ENCODE peak calls at places on chromosomes 6 and 20, in six cellular contexts. One of them, this sample, is unnamed.
A peak's percentile ranks its signal among the peaks of the same experiment; 100 is the strongest.

GRCh38 chr20:41047975-41048305 is 19.3 kb downstream of the TOP1 start:
- DNase-seq in brain microvascular endothelial cell: no peak
- DNase-seq in neural progenitor cell: no peak
- DNase-seq in fibroblast of lung: peak; percentile 51
- DNase-seq in Panc1: no peak
- DNase-seq in foreskin fibroblast: no peak
- DNase-seq in this sample: peak; percentile 39

GRCh38 chr6:169913096-169913615 is 161.7 kb downstream of the ERMARD start:
- DNase-seq in foreskin fibroblast: no peak
- DNase-seq in fibroblast of lung: no peak
- DNase-seq in neural progenitor cell: no peak
- DNase-seq in Panc1: no peak
- DNase-seq in brain microvascular endothelial cell: no peak
- DNase-seq in this sample: no peak

GRCh38 chr6:105898286-105898685 is 187.8 kb upstream of the PRDM1 start:
- DNase-seq in brain microvascular endothelial cell: peak; percentile 16
- DNase-seq in fibroblast of lung: peak; percentile 60
- DNase-seq in neural progenitor cell: no peak
- DNase-seq in foreskin fibroblast: peak; percentile 77
- DNase-seq in Panc1: no peak
- DNase-seq in this sample: peak; percentile 22

GRCh38 chr6:42136508-42137191 is 5.8 kb downstream of the C6orf132 start:
- DNase-seq in fibroblast of lung: peak; percentile 41
- DNase-seq in foreskin fibroblast: peak; percentile 82
- DNase-seq in brain microvascular endothelial cell: peak; percentile 76
- DNase-seq in neural progenitor cell: peak; percentile 90
- DNase-seq in Panc1: no peak
- DNase-seq in this sample: peak; percentile 53

GRCh38 chr6:21634582-21634981 is 41.0 kb downstream of the SOX4 start:
- DNase-seq in Panc1: peak; percentile 84
- DNase-seq in fibroblast of lung: peak; percentile 92
- DNase-seq in brain microvascular endothelial cell: peak; percentile 96
- DNase-seq in neural progenitor cell: no peak
- DNase-seq in foreskin fibroblast: peak; percentile 90
- DNase-seq in this sample: peak; percentile 90

GRCh38 chr6:87291879-87292278 is 30.5 kb upstream of the SMIM8 start:
- DNase-seq in foreskin fibroblast: no peak
- DNase-seq in neural progenitor cell: no peak
- DNase-seq in brain microvascular endothelial cell: no peak
- DNase-seq in Panc1: no peak
- DNase-seq in fibroblast of lung: no peak
- DNase-seq in this sample: peak; percentile 29

GRCh38 chr6:63351995-63352586 is 32.3 kb upstream of the LGSN start:
- DNase-seq in fibroblast of lung: peak; percentile 80
- DNase-seq in neural progenitor cell: no peak
- DNase-seq in brain microvascular endothelial cell: no peak
- DNase-seq in Panc1: peak; percentile 41
- DNase-seq in foreskin fibroblast: peak; percentile 66
- DNase-seq in this sample: peak; percentile 60

GRCh38 chr6:40308533-40309306 is 278.4 kb downstream of the LRFN2 start:
- DNase-seq in brain microvascular endothelial cell: peak; percentile 43
- DNase-seq in neural progenitor cell: peak; percentile 89
- DNase-seq in foreskin fibroblast: peak; percentile 24
- DNase-seq in fibroblast of lung: peak; percentile 36
- DNase-seq in Panc1: peak; percentile 41
- DNase-seq in this sample: peak; percentile 51

GRCh38 chr6:149482542-149483261 is 2.1 kb downstream of the ZC3H12D start:
- DNase-seq in Panc1: no peak
- DNase-seq in brain microvascular endothelial cell: no peak
- DNase-seq in foreskin fibroblast: no peak
- DNase-seq in neural progenitor cell: no peak
- DNase-seq in fibroblast of lung: no peak
- DNase-seq in this sample: no peak

GRCh38 chr6:154356690-154357089 is at the start of gene IPCEF1:
- DNase-seq in Panc1: no peak
- DNase-seq in fibroblast of lung: no peak
- DNase-seq in foreskin fibroblast: no peak
- DNase-seq in brain microvascular endothelial cell: no peak
- DNase-seq in neural progenitor cell: no peak
- DNase-seq in this sample: no peak

GRCh38 chr20:4835244-4836177 is 113.8 kb downstream of the PRND start:
- DNase-seq in foreskin fibroblast: peak; percentile 57
- DNase-seq in brain microvascular endothelial cell: no peak
- DNase-seq in neural progenitor cell: no peak
- DNase-seq in fibroblast of lung: peak; percentile 58
- DNase-seq in Panc1: no peak
- DNase-seq in this sample: no peak

GRCh38 chr20:51661609-51662178 is 106.5 kb downstream of the ATP9A start:
- DNase-seq in Panc1: no peak
- DNase-seq in neural progenitor cell: no peak
- DNase-seq in brain microvascular endothelial cell: no peak
- DNase-seq in fibroblast of lung: peak; percentile 28
- DNase-seq in foreskin fibroblast: peak; percentile 75
- DNase-seq in this sample: peak; percentile 41

GRCh38 chr6:140773276-140773675 is 1359.4 kb upstream of the GJE1 start:
- DNase-seq in foreskin fibroblast: peak; percentile 26
- DNase-seq in Panc1: no peak
- DNase-seq in neural progenitor cell: no peak
- DNase-seq in brain microvascular endothelial cell: peak; percentile 19
- DNase-seq in fibroblast of lung: no peak
- DNase-seq in this sample: no peak

GRCh38 chr20:36614781-36615557 is 9.4 kb downstream of the RAB5IF start:
- DNase-seq in brain microvascular endothelial cell: no peak
- DNase-seq in fibroblast of lung: no peak
- DNase-seq in Panc1: no peak
- DNase-seq in foreskin fibroblast: no peak
- DNase-seq in neural progenitor cell: no peak
- DNase-seq in this sample: no peak

GRCh38 chr20:36491901-36492617 is 49.3 kb upstream of the MYL9 start:
- DNase-seq in fibroblast of lung: no peak
- DNase-seq in Panc1: no peak
- DNase-seq in neural progenitor cell: no peak
- DNase-seq in foreskin fibroblast: no peak
- DNase-seq in brain microvascular endothelial cell: no peak
- DNase-seq in this sample: peak; percentile 47

GRCh38 chr6:147675281-147675680 is 166.8 kb downstream of the SAMD5 start:
- DNase-seq in brain microvascular endothelial cell: no peak
- DNase-seq in neural progenitor cell: no peak
- DNase-seq in fibroblast of lung: peak; percentile 6
- DNase-seq in Panc1: no peak
- DNase-seq in foreskin fibroblast: peak; percentile 41
- DNase-seq in this sample: no peak

GRCh38 chr6:33205172-33206026 is 944 bp downstream of the HSD17B8 start:
- DNase-seq in Panc1: peak; percentile 59
- DNase-seq in neural progenitor cell: peak; percentile 29
- DNase-seq in brain microvascular endothelial cell: no peak
- DNase-seq in foreskin fibroblast: peak; percentile 49
- DNase-seq in fibroblast of lung: no peak
- DNase-seq in this sample: peak; percentile 69

GRCh38 chr6:15427360-15428070 is 181.6 kb downstream of the JARID2 start:
- DNase-seq in fibroblast of lung: peak; percentile 56
- DNase-seq in Panc1: no peak
- DNase-seq in neural progenitor cell: no peak
- DNase-seq in brain microvascular endothelial cell: peak; percentile 47
- DNase-seq in foreskin fibroblast: peak; percentile 53
- DNase-seq in this sample: no peak

GRCh38 chr6:45351667-45352066 is 23.5 kb downstream of the RUNX2 start:
- DNase-seq in brain microvascular endothelial cell: no peak
- DNase-seq in neural progenitor cell: peak; percentile 6
- DNase-seq in foreskin fibroblast: no peak
- DNase-seq in fibroblast of lung: no peak
- DNase-seq in Panc1: no peak
- DNase-seq in this sample: no peak

GRCh38 chr6:159959976-159960384 is 8.9 kb upstream of the IGF2R start:
- DNase-seq in neural progenitor cell: no peak
- DNase-seq in foreskin fibroblast: peak; percentile 73
- DNase-seq in brain microvascular endothelial cell: no peak
- DNase-seq in Panc1: no peak
- DNase-seq in fibroblast of lung: peak; percentile 65
- DNase-seq in this sample: no peak

GRCh38 chr6:156434795-156435190 is 342.4 kb upstream of the ARID1B start:
- DNase-seq in brain microvascular endothelial cell: no peak
- DNase-seq in fibroblast of lung: no peak
- DNase-seq in neural progenitor cell: no peak
- DNase-seq in Panc1: no peak
- DNase-seq in foreskin fibroblast: no peak
- DNase-seq in this sample: no peak

GRCh38 chr6:40461643-40462042 is 125.5 kb downstream of the LRFN2 start:
- DNase-seq in neural progenitor cell: no peak
- DNase-seq in brain microvascular endothelial cell: no peak
- DNase-seq in fibroblast of lung: no peak
- DNase-seq in Panc1: no peak
- DNase-seq in foreskin fibroblast: no peak
- DNase-seq in this sample: no peak

GRCh38 chr6:121771937-121772717 is 336.7 kb downstream of the GJA1 start:
- DNase-seq in brain microvascular endothelial cell: no peak
- DNase-seq in fibroblast of lung: no peak
- DNase-seq in foreskin fibroblast: no peak
- DNase-seq in Panc1: no peak
- DNase-seq in neural progenitor cell: no peak
- DNase-seq in this sample: no peak

GRCh38 chr6:121765060-121765459 is 329.6 kb downstream of the GJA1 start:
- DNase-seq in fibroblast of lung: no peak
- DNase-seq in neural progenitor cell: no peak
- DNase-seq in brain microvascular endothelial cell: no peak
- DNase-seq in Panc1: no peak
- DNase-seq in foreskin fibroblast: peak; percentile 7
- DNase-seq in this sample: no peak

GRCh38 chr6:121764493-121764892 is 329.0 kb downstream of the GJA1 start:
- DNase-seq in Panc1: no peak
- DNase-seq in fibroblast of lung: no peak
- DNase-seq in foreskin fibroblast: no peak
- DNase-seq in brain microvascular endothelial cell: no peak
- DNase-seq in neural progenitor cell: no peak
- DNase-seq in this sample: no peak

GRCh38 chr6:121770943-121771342 is 335.5 kb downstream of the GJA1 start:
- DNase-seq in foreskin fibroblast: peak; percentile 15
- DNase-seq in fibroblast of lung: no peak
- DNase-seq in Panc1: no peak
- DNase-seq in brain microvascular endothelial cell: no peak
- DNase-seq in neural progenitor cell: no peak
- DNase-seq in this sample: peak; percentile 13

DNA sequence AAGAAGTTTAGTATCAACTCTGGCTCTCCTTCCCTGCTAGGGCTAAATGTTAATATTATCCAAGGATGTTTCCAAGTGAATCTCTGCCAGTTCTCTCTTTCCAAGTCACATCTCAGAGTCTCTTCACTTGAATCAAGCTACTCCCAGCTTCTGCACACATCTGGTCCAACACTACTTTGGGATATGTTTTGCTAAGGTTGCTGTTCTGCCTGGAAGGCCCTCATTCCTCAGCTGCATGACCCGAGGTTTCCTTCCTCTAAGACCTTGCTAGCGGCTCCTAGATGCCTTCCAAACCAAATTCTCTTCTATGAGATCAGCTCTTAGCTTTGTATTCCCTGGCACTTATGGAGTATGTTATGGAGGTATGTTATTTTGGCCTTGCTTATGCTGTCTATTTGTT is 331.8 kb downstream of the GJA1 start:
- DNase-seq in brain microvascular endothelial cell: no peak
- DNase-seq in foreskin fibroblast: no peak
- DNase-seq in neural progenitor cell: no peak
- DNase-seq in Panc1: no peak
- DNase-seq in fibroblast of lung: no peak
- DNase-seq in this sample: no peak
- TF ChIP-seq CTCF in brain microvascular endothelial cell: no peak
- TF ChIP-seq CTCF in foreskin fibroblast: no peak
- TF ChIP-seq CTCF in neural progenitor cell: no peak
- TF ChIP-seq CTCF in Panc1: no peak
- TF ChIP-seq CTCF in fibroblast of lung: no peak
- TF ChIP-seq CTCF in this sample: no peak

GRCh38 chr20:11098888-11099287 is 425.1 kb upstream of the JAG1 start:
- DNase-seq in Panc1: no peak
- DNase-seq in fibroblast of lung: no peak
- DNase-seq in neural progenitor cell: peak; percentile 11
- DNase-seq in brain microvascular endothelial cell: no peak
- DNase-seq in foreskin fibroblast: peak; percentile 13
- DNase-seq in this sample: peak; percentile 25
- TF ChIP-seq CTCF in Panc1: no peak
- TF ChIP-seq CTCF in fibroblast of lung: no peak
- TF ChIP-seq CTCF in neural progenitor cell: peak; percentile 26
- TF ChIP-seq CTCF in brain microvascular endothelial cell: peak; percentile 49
- TF ChIP-seq CTCF in foreskin fibroblast: no peak
- TF ChIP-seq CTCF in this sample: peak; percentile 11

GRCh38 chr6:100268326-100268725 is 196.4 kb downstream of the SIM1 start:
- DNase-seq in fibroblast of lung: no peak
- DNase-seq in neural progenitor cell: no peak
- DNase-seq in Panc1: no peak
- DNase-seq in brain microvascular endothelial cell: no peak
- DNase-seq in foreskin fibroblast: no peak
- DNase-seq in this sample: no peak
- TF ChIP-seq CTCF in fibroblast of lung: no peak
- TF ChIP-seq CTCF in neural progenitor cell: no peak
- TF ChIP-seq CTCF in Panc1: no peak
- TF ChIP-seq CTCF in brain microvascular endothelial cell: no peak
- TF ChIP-seq CTCF in foreskin fibroblast: no peak
- TF ChIP-seq CTCF in this sample: no peak

DNA sequence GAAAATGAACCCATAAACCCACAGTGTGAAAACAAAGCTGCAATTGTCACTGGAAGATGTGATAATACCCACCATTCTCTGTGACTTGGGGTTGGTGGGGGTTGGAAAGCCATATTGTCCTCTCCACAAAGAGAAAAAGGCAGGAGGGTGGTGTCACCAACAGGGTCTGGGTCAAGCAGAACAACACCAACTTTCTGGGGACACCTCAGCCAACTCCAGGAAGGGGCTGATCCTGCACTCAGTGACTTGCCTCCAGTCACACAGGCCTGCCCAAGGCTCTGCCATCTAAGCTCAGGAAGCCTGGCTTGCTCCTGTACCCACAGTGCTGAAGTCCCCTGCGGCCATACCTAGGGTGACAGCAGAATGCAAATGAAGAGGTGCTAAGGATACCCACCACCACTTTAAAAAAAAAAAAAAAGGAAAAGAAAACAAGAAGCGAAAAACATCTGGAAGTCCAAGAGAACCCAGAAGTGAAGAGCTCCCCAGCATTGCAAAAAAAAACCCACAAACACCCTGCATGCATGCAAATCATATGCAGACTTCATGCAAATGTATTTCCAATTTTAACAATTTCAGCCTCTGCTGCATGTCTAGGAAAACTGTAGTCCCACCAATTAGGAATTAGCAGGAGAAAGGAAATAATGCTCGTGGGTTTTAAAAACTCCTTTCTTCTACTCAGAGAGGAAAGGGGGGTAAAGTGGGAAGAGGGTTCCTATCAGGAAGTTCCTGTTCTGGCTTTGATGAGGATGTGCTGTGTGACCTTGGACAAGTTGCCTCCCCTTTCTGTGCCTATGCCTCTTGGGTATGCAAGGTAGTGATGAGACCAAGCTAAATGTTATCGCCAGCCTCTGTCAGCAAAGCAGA is 110.5 kb downstream of the PREX1 start:
- DNase-seq in fibroblast of lung: no peak
- DNase-seq in brain microvascular endothelial cell: no peak
- DNase-seq in neural progenitor cell: no peak
- DNase-seq in Panc1: no peak
- DNase-seq in foreskin fibroblast: no peak
- DNase-seq in this sample: no peak
- TF ChIP-seq CTCF in fibroblast of lung: no peak
- TF ChIP-seq CTCF in brain microvascular endothelial cell: no peak
- TF ChIP-seq CTCF in neural progenitor cell: no peak
- TF ChIP-seq CTCF in Panc1: no peak
- TF ChIP-seq CTCF in foreskin fibroblast: no peak
- TF ChIP-seq CTCF in this sample: no peak

This sample was measured in MCF 10A.